ENCODE peak calls at places on chromosomes 12 and 14, in eight cellular contexts. One of them, this sample, is unnamed.
A peak's percentile ranks its signal among the peaks of the same experiment; 100 is the strongest.

GRCh38 chr14:99384446-99385417 is 95.9 kb downstream of the SETD3 start:
- DNase-seq in DMS153: no peak
- DNase-seq in activated CD4-positive, alpha-beta T cell treated with anti-CD3 and anti-CD28 coated beads, Interleukin-2, amount 50 U/mL, for 24 hours: no peak
- DNase-seq in KG1: no peak
- DNase-seq in GM03348: no peak
- DNase-seq in heart left ventricle: no peak
- DNase-seq in AG20443: no peak
- DNase-seq in stimulated activated CD8-positive, alpha-beta memory T cell treated with anti-CD3 and anti-CD28 coated beads, Interleukin-2, amount 100 ng/mL, for 1 hour: no peak
- DNase-seq in this sample: no peak

GRCh38 chr14:94864421-94865195 is 94.7 kb upstream of the GSC start:
- DNase-seq in GM03348: no peak
- DNase-seq in AG20443: peak; percentile 48
- DNase-seq in stimulated activated CD8-positive, alpha-beta memory T cell treated with anti-CD3 and anti-CD28 coated beads, Interleukin-2, amount 100 ng/mL, for 1 hour: no peak
- DNase-seq in KG1: no peak
- DNase-seq in DMS153: no peak
- DNase-seq in activated CD4-positive, alpha-beta T cell treated with anti-CD3 and anti-CD28 coated beads, Interleukin-2, amount 50 U/mL, for 24 hours: no peak
- DNase-seq in heart left ventricle: peak; percentile 10
- DNase-seq in this sample: no peak

GRCh38 chr14:35287481-35288013 is 4.6 kb upstream of the PSMA6 start:
- DNase-seq in stimulated activated CD8-positive, alpha-beta memory T cell treated with anti-CD3 and anti-CD28 coated beads, Interleukin-2, amount 100 ng/mL, for 1 hour: no peak
- DNase-seq in activated CD4-positive, alpha-beta T cell treated with anti-CD3 and anti-CD28 coated beads, Interleukin-2, amount 50 U/mL, for 24 hours: peak; percentile 67
- DNase-seq in AG20443: no peak
- DNase-seq in heart left ventricle: no peak
- DNase-seq in DMS153: no peak
- DNase-seq in KG1: no peak
- DNase-seq in GM03348: no peak
- DNase-seq in this sample: no peak

GRCh38 chr12:3491938-3492867 is 1.2 kb downstream of the PRMT8 start:
- DNase-seq in GM03348: peak; percentile 92
- DNase-seq in activated CD4-positive, alpha-beta T cell treated with anti-CD3 and anti-CD28 coated beads, Interleukin-2, amount 50 U/mL, for 24 hours: peak; percentile 14
- DNase-seq in heart left ventricle: peak; percentile 41
- DNase-seq in KG1: peak; percentile 12
- DNase-seq in AG20443: peak; percentile 93
- DNase-seq in DMS153: peak; percentile 26
- DNase-seq in stimulated activated CD8-positive, alpha-beta memory T cell treated with anti-CD3 and anti-CD28 coated beads, Interleukin-2, amount 100 ng/mL, for 1 hour: no peak
- DNase-seq in this sample: no peak

GRCh38 chr14:89607453-89607852 is 190.4 kb upstream of the FOXN3 start:
- DNase-seq in DMS153: no peak
- DNase-seq in stimulated activated CD8-positive, alpha-beta memory T cell treated with anti-CD3 and anti-CD28 coated beads, Interleukin-2, amount 100 ng/mL, for 1 hour: no peak
- DNase-seq in KG1: no peak
- DNase-seq in heart left ventricle: no peak
- DNase-seq in activated CD4-positive, alpha-beta T cell treated with anti-CD3 and anti-CD28 coated beads, Interleukin-2, amount 50 U/mL, for 24 hours: no peak
- DNase-seq in GM03348: peak; percentile 35
- DNase-seq in AG20443: peak; percentile 63
- DNase-seq in this sample: no peak

GRCh38 chr14:96584199-96584906 is 82.2 kb downstream of the PAPOLA start:
- DNase-seq in stimulated activated CD8-positive, alpha-beta memory T cell treated with anti-CD3 and anti-CD28 coated beads, Interleukin-2, amount 100 ng/mL, for 1 hour: no peak
- DNase-seq in KG1: no peak
- DNase-seq in heart left ventricle: no peak
- DNase-seq in AG20443: peak; percentile 45
- DNase-seq in GM03348: peak; percentile 49
- DNase-seq in activated CD4-positive, alpha-beta T cell treated with anti-CD3 and anti-CD28 coated beads, Interleukin-2, amount 50 U/mL, for 24 hours: no peak
- DNase-seq in DMS153: peak; percentile 6
- DNase-seq in this sample: no peak

GRCh38 chr12:101732318-101732717 is 6.9 kb downstream of the SYCP3 start:
- DNase-seq in GM03348: no peak
- DNase-seq in DMS153: no peak
- DNase-seq in KG1: no peak
- DNase-seq in stimulated activated CD8-positive, alpha-beta memory T cell treated with anti-CD3 and anti-CD28 coated beads, Interleukin-2, amount 100 ng/mL, for 1 hour: no peak
- DNase-seq in heart left ventricle: no peak
- DNase-seq in activated CD4-positive, alpha-beta T cell treated with anti-CD3 and anti-CD28 coated beads, Interleukin-2, amount 50 U/mL, for 24 hours: no peak
- DNase-seq in AG20443: no peak
- DNase-seq in this sample: no peak

GRCh38 chr14:92511472-92512247 is 1.9 kb upstream of the RIN3 start:
- DNase-seq in AG20443: peak; percentile 92
- DNase-seq in DMS153: peak; percentile 36
- DNase-seq in activated CD4-positive, alpha-beta T cell treated with anti-CD3 and anti-CD28 coated beads, Interleukin-2, amount 50 U/mL, for 24 hours: no peak
- DNase-seq in KG1: no peak
- DNase-seq in GM03348: peak; percentile 90
- DNase-seq in heart left ventricle: peak; percentile 39
- DNase-seq in stimulated activated CD8-positive, alpha-beta memory T cell treated with anti-CD3 and anti-CD28 coated beads, Interleukin-2, amount 100 ng/mL, for 1 hour: no peak
- DNase-seq in this sample: no peak

GRCh38 chr12:93434305-93434704 is 7.4 kb downstream of the UBE2N start:
- DNase-seq in KG1: no peak
- DNase-seq in GM03348: no peak
- DNase-seq in activated CD4-positive, alpha-beta T cell treated with anti-CD3 and anti-CD28 coated beads, Interleukin-2, amount 50 U/mL, for 24 hours: no peak
- DNase-seq in stimulated activated CD8-positive, alpha-beta memory T cell treated with anti-CD3 and anti-CD28 coated beads, Interleukin-2, amount 100 ng/mL, for 1 hour: no peak
- DNase-seq in AG20443: no peak
- DNase-seq in heart left ventricle: no peak
- DNase-seq in DMS153: no peak
- DNase-seq in this sample: no peak

GRCh38 chr12:12803186-12803585 is 10.0 kb upstream of the DDX47 start:
- DNase-seq in DMS153: peak; percentile 91
- DNase-seq in stimulated activated CD8-positive, alpha-beta memory T cell treated with anti-CD3 and anti-CD28 coated beads, Interleukin-2, amount 100 ng/mL, for 1 hour: no peak
- DNase-seq in GM03348: peak; percentile 77
- DNase-seq in activated CD4-positive, alpha-beta T cell treated with anti-CD3 and anti-CD28 coated beads, Interleukin-2, amount 50 U/mL, for 24 hours: peak; percentile 37
- DNase-seq in AG20443: peak; percentile 88
- DNase-seq in KG1: no peak
- DNase-seq in heart left ventricle: peak; percentile 64
- DNase-seq in this sample: no peak

GRCh38 chr14:24051789-24052655 is at the start of gene CARMIL3:
- DNase-seq in GM03348: peak; percentile 94
- DNase-seq in activated CD4-positive, alpha-beta T cell treated with anti-CD3 and anti-CD28 coated beads, Interleukin-2, amount 50 U/mL, for 24 hours: peak; percentile 36
- DNase-seq in AG20443: peak; percentile 91
- DNase-seq in stimulated activated CD8-positive, alpha-beta memory T cell treated with anti-CD3 and anti-CD28 coated beads, Interleukin-2, amount 100 ng/mL, for 1 hour: peak; percentile 25
- DNase-seq in DMS153: peak; percentile 21
- DNase-seq in heart left ventricle: peak; percentile 52
- DNase-seq in KG1: no peak
- DNase-seq in this sample: no peak

GRCh38 chr14:95304342-95304741 is 15.4 kb downstream of the CLMN start:
- DNase-seq in DMS153: no peak
- DNase-seq in stimulated activated CD8-positive, alpha-beta memory T cell treated with anti-CD3 and anti-CD28 coated beads, Interleukin-2, amount 100 ng/mL, for 1 hour: no peak
- DNase-seq in AG20443: no peak
- DNase-seq in heart left ventricle: no peak
- DNase-seq in GM03348: no peak
- DNase-seq in KG1: no peak
- DNase-seq in activated CD4-positive, alpha-beta T cell treated with anti-CD3 and anti-CD28 coated beads, Interleukin-2, amount 50 U/mL, for 24 hours: no peak
- DNase-seq in this sample: no peak

GRCh38 chr12:99200711-99201384 is 446.7 kb upstream of the GARIN6 start:
- DNase-seq in stimulated activated CD8-positive, alpha-beta memory T cell treated with anti-CD3 and anti-CD28 coated beads, Interleukin-2, amount 100 ng/mL, for 1 hour: no peak
- DNase-seq in DMS153: no peak
- DNase-seq in AG20443: no peak
- DNase-seq in GM03348: no peak
- DNase-seq in KG1: no peak
- DNase-seq in activated CD4-positive, alpha-beta T cell treated with anti-CD3 and anti-CD28 coated beads, Interleukin-2, amount 50 U/mL, for 24 hours: no peak
- DNase-seq in heart left ventricle: no peak
- DNase-seq in this sample: no peak

This sample was measured in SIG-M5.